ENCODE peak calls at places on chromosomes 12 and 14, in ten cellular contexts. E is uterus, Z is ovary, X is suprapubic skin, A is NB4, B is lower leg skin, W is transverse colon, D is A549, J is GM12878, M is Peyer's patch. T is an unnamed sample.

GRCh38 chr14:95359974-95360826 is 40.5 kb upstream of the CLMN start:
- DNase-seq in E (no peak), Z (no peak), X (no peak), A (no peak), B (no peak), W (no peak), D (no peak), J (no peak), M (no peak), T (peak)

GRCh38 chr12:16515666-16516065 is 90.3 kb downstream of the LMO3 start:
- DNase-seq in E (no peak), Z (no peak), X (no peak), A (peak), B (no peak), W (no peak), D (no peak), J (no peak), M (no peak), T (no peak)

GRCh38 chr14:102580552-102581110 is 11.8 kb upstream of the RCOR1 start:
- DNase-seq in E (no peak), Z (no peak), X (no peak), A (no peak), B (no peak), W (no peak), D (no peak), J (no peak), M (no peak), T (no peak)

GRCh38 chr12:94169966-94170689 is 21.8 kb downstream of the PLXNC1 start:
- DNase-seq in E (no peak), Z (no peak), X (no peak), A (no peak), B (no peak), W (no peak), D (no peak), J (no peak), M (no peak), T (no peak)

GRCh38 chr12:102478416-102479098 is 1.8 kb downstream of the IGF1 start:
- DNase-seq in E (no peak), Z (no peak), X (no peak), A (no peak), B (no peak), W (peak), D (no peak), J (peak), M (peak), T (no peak)

GRCh38 chr14:51430600-51430999 is 190.6 kb downstream of the TMX1 start:
- DNase-seq in E (no peak), Z (no peak), X (no peak), A (no peak), B (no peak), W (no peak), D (no peak), J (no peak), M (no peak), T (no peak)

GRCh38 chr12:131828671-131829350 is 618 bp downstream of the MMP17 start:
- DNase-seq in E (no peak), Z (peak), X (no peak), A (no peak), B (no peak), W (no peak), D (peak), J (no peak), M (no peak), T (no peak)

GRCh38 chr14:53871947-53872346 is 84.7 kb downstream of the BMP4 start:
- DNase-seq in E (no peak), Z (no peak), X (no peak), A (no peak), B (no peak), W (no peak), D (no peak), J (no peak), M (no peak), T (no peak)

GRCh38 chr12:120055231-120055630 is 61.3 kb downstream of the RAB35 start:
- DNase-seq in E (no peak), Z (no peak), X (no peak), A (no peak), B (no peak), W (no peak), D (peak), J (no peak), M (no peak), T (no peak)

GRCh38 chr14:87805315-87805723 is 187.7 kb downstream of the GALC start:
- DNase-seq in E (no peak), Z (no peak), X (no peak), A (peak), B (no peak), W (no peak), D (peak), J (no peak), M (no peak), T (no peak)

GRCh38 chr14:20522332-20522731 is 17.0 kb downstream of the RNASE10 start:
- DNase-seq in E (no peak), Z (no peak), X (no peak), A (peak), B (no peak), W (no peak), D (no peak), J (no peak), M (no peak), T (peak)

GRCh38 chr14:85279407-85279806 is 250.5 kb upstream of the FLRT2 start:
- DNase-seq in E (no peak), Z (no peak), X (no peak), A (no peak), B (no peak), W (no peak), D (no peak), J (no peak), M (no peak), T (no peak)

GRCh38 chr12:113087193-113087592 is 30.7 kb downstream of the DTX1 start:
- DNase-seq in E (no peak), Z (no peak), X (no peak), A (peak), B (no peak), W (no peak), D (no peak), J (no peak), M (peak), T (no peak)

GRCh38 chr12:116436561-116437249 is 122.5 kb upstream of the MAP1LC3B2 start:
- DNase-seq in E (no peak), Z (no peak), X (no peak), A (no peak), B (no peak), W (peak), D (no peak), J (no peak), M (no peak), T (no peak)

GRCh38 chr14:35390577-35391387 is 13.8 kb downstream of the NFKBIA start:
- DNase-seq in E (no peak), Z (no peak), X (no peak), A (no peak), B (no peak), W (no peak), D (no peak), J (no peak), M (no peak), T (no peak)

GRCh38 chr12:12442548-12443071 is 85.7 kb downstream of the BORCS5 start:
- DNase-seq in E (no peak), Z (no peak), X (no peak), A (peak), B (no peak), W (no peak), D (no peak), J (no peak), M (no peak), T (no peak)

GRCh38 chr14:80638620-80639215 is 302.8 kb downstream of the CEP128 start:
- DNase-seq in E (no peak), Z (no peak), X (no peak), A (no peak), B (no peak), W (no peak), D (peak), J (no peak), M (no peak), T (no peak)

GRCh38 chr12:13187399-13187798 is 9.1 kb upstream of the EMP1 start:
- DNase-seq in E (no peak), Z (no peak), X (no peak), A (no peak), B (peak), W (no peak), D (peak), J (no peak), M (no peak), T (no peak)

DNA sequence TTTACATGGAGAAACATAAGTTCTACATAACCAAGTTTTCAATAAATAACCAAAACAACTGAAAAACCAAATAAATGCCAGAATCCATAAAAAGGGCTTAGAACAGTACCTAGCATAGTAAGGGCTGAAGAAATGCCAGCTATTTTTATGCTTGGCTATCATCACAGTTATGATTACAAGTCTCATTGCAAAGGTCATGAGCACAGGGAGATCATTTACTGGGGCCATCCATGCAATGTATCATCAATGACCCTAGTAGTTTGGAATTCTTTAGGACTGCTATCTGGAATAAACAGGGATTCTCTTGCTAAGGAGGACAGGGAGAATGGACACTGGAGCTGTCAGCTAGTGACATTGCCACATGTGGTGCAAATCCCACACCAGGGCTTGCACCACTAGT is 92.5 kb upstream of the NAP1L1 start:
- DNase-seq in E (no peak), Z (no peak), X (no peak), A (no peak), B (no peak), W (no peak), D (no peak), J (no peak), M (no peak), T (no peak)
- TF ChIP-seq POLR2A in E (no peak), Z (no peak), X (no peak), A (no peak), B (no peak), W (no peak), D (no peak), J (no peak), M (no peak), T (no peak)

GRCh38 chr12:106918746-106919145 is 37.0 kb upstream of the TMEM263 start:
- DNase-seq in E (no peak), Z (no peak), X (no peak), A (peak), B (no peak), W (no peak), D (peak), J (no peak), M (no peak), T (no peak)
- TF ChIP-seq CTCF in E (no peak), Z (no peak), X (no peak), A (peak), B (no peak), W (peak), D (peak), J (peak), M (no peak), T (no peak)

GRCh38 chr14:24337824-24338175 is 2.0 kb downstream of the RIPK3 start:
- DNase-seq in E (no peak), Z (no peak), X (peak), A (no peak), B (no peak), W (no peak), D (no peak), J (no peak), M (no peak), T (no peak)

GRCh38 chr14:24338843-24339242 is 948 bp downstream of the RIPK3 start:
- DNase-seq in E (no peak), Z (no peak), X (peak), A (no peak), B (no peak), W (no peak), D (no peak), J (no peak), M (no peak), T (no peak)

GRCh38 chr14:24340606-24341005 is 815 bp upstream of the RIPK3 start:
- DNase-seq in E (no peak), Z (no peak), X (peak), A (no peak), B (no peak), W (no peak), D (no peak), J (no peak), M (no peak), T (no peak)

GRCh38 chr14:24337144-24337823 is 2.4 kb upstream of the ADCY4 start:
- DNase-seq in E (no peak), Z (no peak), X (peak), A (no peak), B (no peak), W (no peak), D (no peak), J (no peak), M (no peak), T (no peak)

GRCh38 chr14:24339284-24340151 is at the start of gene RIPK3:
- DNase-seq in E (no peak), Z (no peak), X (peak), A (peak), B (peak), W (peak), D (no peak), J (peak), M (peak), T (no peak)
- TF ChIP-seq POLR2A in E (no peak), Z (no peak), X (no peak), A (no peak), B (no peak), W (peak), D (no peak), J (peak), M (peak), T (no peak)

DNA sequence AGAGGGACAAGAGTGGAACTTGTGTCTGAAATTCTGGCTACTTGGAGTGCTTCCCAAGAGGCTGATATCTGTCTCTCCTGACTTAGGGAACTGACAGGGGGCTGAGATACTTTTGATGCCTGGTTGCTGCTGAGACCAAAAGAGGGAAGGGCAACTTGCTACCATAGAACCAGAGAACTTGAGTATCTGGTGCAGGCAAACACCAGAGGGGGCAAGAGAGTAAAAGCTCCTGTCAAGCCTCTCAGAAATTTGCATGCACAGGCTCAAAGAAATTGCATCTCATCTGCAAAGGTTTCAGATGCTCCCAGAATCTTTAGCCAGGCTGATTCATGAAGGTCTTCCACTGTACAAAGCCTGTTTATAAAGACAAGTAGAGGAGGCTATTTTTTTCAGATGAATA is 391.3 kb upstream of the FOXG1 start:
- DNase-seq in E (no peak), Z (no peak), X (no peak), A (peak), B (no peak), W (no peak), D (peak), J (no peak), M (no peak), T (no peak)
- TF ChIP-seq CTCF in E (no peak), Z (no peak), X (no peak), A (peak), B (no peak), W (peak), D (no peak), J (no peak), M (no peak), T (no peak)